ENCODE peak calls at places on chromosomes 16 and 17, in five cellular contexts. E, Z, A, O and R are unnamed samples. For H3K4me1, the result is how much of the 10 kb centered on the place peaks cover.

GRCh38 chr17:38958326-38958725 is 8.9 kb downstream of the FBXO47 start:
- DNase-seq in A (no peak), O (no peak), Z (no peak), E (no peak), R (no peak)

GRCh38 chr17:77725851-77726250 is 232.7 kb upstream of the TNRC6C start:
- DNase-seq in A (peak), Z (peak), O (no peak), E (no peak), R (no peak)

GRCh38 chr17:28634211-28634865 is 10.6 kb downstream of the BLTP2 start:
- DNase-seq in O (no peak), E (no peak), Z (no peak), A (no peak), R (no peak)

GRCh38 chr17:80698297-80698696 is 153.7 kb downstream of the RPTOR start:
- DNase-seq in O (no peak), Z (no peak), A (no peak), E (no peak), R (no peak)

GRCh38 chr17:74133726-74134125 is 69.8 kb upstream of the RPL38 start:
- DNase-seq in Z (peak), O (no peak), A (no peak), E (no peak), R (no peak)

GRCh38 chr16:11619327-11619851 is 32.7 kb upstream of the LITAF start:
- DNase-seq in O (no peak), A (no peak), E (no peak), Z (no peak), R (peak)

GRCh38 chr16:11089504-11090124 is 145.2 kb downstream of the CLEC16A start:
- DNase-seq in E (no peak), A (peak), Z (no peak), O (no peak), R (peak)

GRCh38 chr16:75109732-75110243 is 6.8 kb downstream of the LDHD start:
- DNase-seq in A (peak), Z (peak), O (no peak), E (no peak), R (no peak)

GRCh38 chr16:58127033-58127556 is 2.1 kb downstream of the CFAP20 start:
- DNase-seq in Z (no peak), O (no peak), A (no peak), E (no peak), R (no peak)

GRCh38 chr16:2280981-2281542 is 13.1 kb upstream of the RNPS1 start:
- DNase-seq in A (no peak), Z (no peak), E (no peak), O (no peak), R (no peak)

GRCh38 chr17:34720760-34721159 is 141.4 kb downstream of the TMEM132E start:
- DNase-seq in E (no peak), O (peak), Z (no peak), A (no peak), R (no peak)

GRCh38 chr16:10581507-10581906 is 1.1 kb upstream of the EMP2 start:
- DNase-seq in O (no peak), A (no peak), Z (no peak), E (no peak), R (no peak)

GRCh38 chr17:48037924-48038323 is 327 bp upstream of the COPZ2 start:
- DNase-seq in E (no peak), O (no peak), A (no peak), Z (peak), R (no peak)

DNA sequence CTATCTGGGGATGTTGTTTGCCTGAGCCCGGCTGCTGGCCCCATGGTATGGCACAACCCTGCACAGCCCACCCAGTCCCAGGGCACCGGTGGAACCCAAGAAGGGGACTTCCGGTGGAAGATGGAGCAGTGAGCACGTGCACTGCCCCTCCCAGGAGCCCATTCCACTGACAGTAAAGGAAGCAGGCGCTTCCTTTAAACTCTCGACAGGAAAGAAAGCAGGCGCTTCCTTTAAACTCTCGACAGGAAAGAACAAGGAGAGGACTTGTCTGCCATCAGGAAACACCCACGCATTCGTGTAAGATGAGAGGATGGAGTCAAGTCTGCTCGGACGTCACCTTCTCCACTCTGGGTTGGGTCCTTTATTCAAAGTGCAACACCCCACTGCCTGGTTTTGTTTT is 53.7 kb downstream of the IL21R start:
- DNase-seq in E (no peak), O (no peak), A (no peak), Z (no peak), R (no peak)
- H3K4me1 ChIP-seq in E (under half), O (under half), A (under half), Z (under half), R (under half)

DNA sequence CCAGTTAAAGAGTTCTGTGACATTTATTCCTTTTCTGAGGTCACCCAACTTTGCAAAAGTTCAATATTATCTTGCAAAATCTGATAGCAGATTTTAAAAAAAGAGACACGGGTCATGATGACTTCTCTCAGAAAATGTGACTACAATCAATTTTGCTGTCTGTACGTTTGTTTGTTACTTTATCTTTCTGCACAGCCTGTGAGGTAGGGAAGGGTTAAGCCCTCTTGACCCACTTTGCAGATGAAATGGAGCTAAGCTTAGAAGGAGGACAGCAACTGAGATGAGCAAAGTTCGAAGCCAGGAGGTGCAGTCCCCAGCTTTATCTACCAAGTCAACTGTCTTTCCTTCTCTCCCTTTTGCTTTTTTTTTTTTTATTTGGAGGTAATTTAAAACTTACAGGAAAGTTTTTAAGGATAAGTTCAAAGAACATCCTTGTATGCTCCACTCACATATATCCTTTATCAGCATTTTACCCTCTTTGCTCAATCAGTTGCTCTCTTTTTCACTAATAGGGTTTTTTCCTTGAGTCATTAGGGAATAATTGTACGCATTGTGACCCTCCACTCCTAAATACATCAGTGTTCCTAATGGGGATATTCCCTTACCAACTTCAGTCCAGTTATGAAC is 86.8 kb downstream of the MSI2 start:
- DNase-seq in A (no peak), O (no peak), E (no peak), Z (no peak), R (no peak)
- H3K4me1 ChIP-seq in A (under half), O (under half), E (under half), Z (under half), R (under half)

GRCh38 chr16:49773534-49774486 is 82.1 kb downstream of the ZNF423 start:
- DNase-seq in O (no peak), A (no peak), E (no peak), Z (no peak), R (no peak)

GRCh38 chr16:49776085-49776501 is 79.8 kb downstream of the ZNF423 start:
- DNase-seq in Z (peak), A (no peak), E (no peak), O (no peak), R (no peak)

GRCh38 chr16:49778202-49778601 is 77.7 kb downstream of the ZNF423 start:
- DNase-seq in O (no peak), Z (no peak), A (no peak), E (no peak), R (no peak)

GRCh38 chr16:49779979-49780378 is 75.9 kb downstream of the ZNF423 start:
- DNase-seq in Z (no peak), O (no peak), A (no peak), E (no peak), R (no peak)

GRCh38 chr16:49775581-49775980 is 80.3 kb downstream of the ZNF423 start:
- DNase-seq in O (no peak), E (no peak), Z (no peak), A (no peak), R (no peak)
- H3K4me1 ChIP-seq in O (under half), E (under half), Z (under half), A (under half), R (under half)

GRCh38 chr16:72934661-72935403 is 113.1 kb downstream of the ZFHX3 start:
- DNase-seq in O (no peak), A (no peak), E (no peak), Z (no peak), R (no peak)

GRCh38 chr16:72935896-72936295 is 112.0 kb downstream of the ZFHX3 start:
- DNase-seq in O (no peak), A (no peak), E (no peak), Z (no peak), R (no peak)

GRCh38 chr16:72937916-72938315 is 110.0 kb downstream of the ZFHX3 start:
- DNase-seq in A (no peak), E (no peak), O (no peak), Z (no peak), R (no peak)

GRCh38 chr16:72937360-72937759 is 110.6 kb downstream of the ZFHX3 start:
- DNase-seq in Z (no peak), E (no peak), O (no peak), A (no peak), R (no peak)

GRCh38 chr16:72936408-72936807 is 111.5 kb downstream of the ZFHX3 start:
- DNase-seq in A (no peak), E (no peak), O (no peak), Z (no peak), R (no peak)
- H3K4me1 ChIP-seq in A (under half), E (under half), O (under half), Z (under half), R (under half)

DNA sequence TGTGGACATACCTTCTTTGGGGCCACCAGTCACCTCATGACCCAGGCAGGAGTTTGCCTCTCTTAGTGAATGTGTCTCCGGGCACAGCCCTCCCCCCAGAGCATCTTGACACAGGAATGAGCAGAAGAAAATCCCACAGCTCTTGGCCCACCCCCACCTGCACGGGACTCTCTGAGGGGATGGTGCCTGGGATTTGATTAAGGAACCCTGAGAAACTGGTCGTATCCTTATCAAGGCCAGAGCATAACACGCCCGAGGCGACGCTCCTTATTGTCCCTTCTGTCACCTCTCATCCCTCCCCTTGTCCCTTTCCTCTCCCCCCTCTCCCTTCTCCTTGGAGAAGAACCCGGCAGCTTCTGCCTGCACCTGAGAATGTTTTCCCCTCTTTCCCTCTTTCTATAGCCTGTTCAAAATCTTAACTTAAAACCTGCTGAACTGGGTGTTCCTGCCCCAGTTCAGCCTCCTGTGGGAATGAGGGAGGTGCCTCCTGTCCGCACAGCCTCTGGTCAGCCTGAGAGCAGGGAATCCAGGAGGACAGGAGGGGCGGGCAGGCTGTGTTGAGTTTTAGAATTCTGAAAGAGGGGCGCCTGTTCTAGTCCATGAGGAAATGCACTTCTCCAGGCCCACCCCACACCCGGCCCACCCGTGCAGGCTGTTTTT is 140.7 kb upstream of the PLCG2 start:
- DNase-seq in O (no peak), E (no peak), A (no peak), Z (no peak), R (no peak)
- H3K4me1 ChIP-seq in O (under half), E (under half), A (under half), Z (under half), R (under half)

GRCh38 chr16:89092013-89092412 is 1.6 kb upstream of the ACSF3 start:
- DNase-seq in E (no peak), O (no peak), A (no peak), Z (no peak), R (no peak)

GRCh38 chr16:89093602-89094251 is at the start of gene ACSF3:
- DNase-seq in E (peak), A (no peak), O (no peak), Z (no peak), R (peak)

GRCh38 chr16:89096042-89096717 is 2.5 kb downstream of the ACSF3 start:
- DNase-seq in Z (no peak), O (no peak), E (no peak), A (no peak), R (no peak)

GRCh38 chr16:89095401-89095974 is 1.8 kb downstream of the ACSF3 start:
- DNase-seq in E (no peak), Z (no peak), O (no peak), A (no peak), R (peak)

DNA sequence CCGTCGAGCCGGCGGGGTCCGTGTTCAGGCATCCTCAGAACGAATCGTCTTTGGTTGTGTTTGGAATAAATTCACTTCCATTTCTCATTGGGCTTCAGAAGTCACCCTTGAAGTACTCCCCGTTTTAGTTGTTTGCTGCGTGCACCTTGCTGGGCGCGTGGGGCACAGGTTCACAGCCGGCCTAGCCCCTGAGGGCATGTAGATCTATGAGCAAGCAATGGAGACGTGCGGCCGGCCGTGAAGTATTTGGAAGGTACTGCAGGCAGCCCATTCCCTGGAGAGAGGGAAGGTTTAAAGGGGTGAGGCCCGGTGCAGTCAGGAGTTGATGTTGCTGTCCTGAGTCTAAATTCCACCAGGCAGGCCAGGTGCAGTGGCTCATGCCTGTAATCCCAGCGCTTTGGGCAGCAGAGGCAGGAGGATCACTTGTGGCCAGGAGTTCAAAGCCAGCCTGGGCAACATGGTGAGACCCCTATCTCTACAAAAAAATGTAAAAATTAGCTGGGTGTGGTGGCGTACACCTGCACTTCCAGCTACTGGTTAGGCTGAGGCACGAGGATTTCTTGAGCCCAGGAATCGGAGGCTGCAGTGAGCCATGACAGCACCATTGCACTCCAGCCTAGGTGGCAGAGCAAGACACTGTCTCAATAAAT is 725 bp downstream of the ACSF3 start:
- DNase-seq in E (no peak), A (peak), Z (no peak), O (no peak), R (no peak)
- H3K4me1 ChIP-seq in E (under half), A (under half), Z (under half), O (under half), R (half or more)

GRCh38 chr16:87621550-87621829 is 19.2 kb downstream of the JPH3 start:
- DNase-seq in A (no peak), Z (no peak), O (no peak), E (no peak), R (no peak)
- H3K4me1 ChIP-seq in A (under half), Z (under half), O (under half), E (under half), R (under half)